ENCODE peak calls at places on chromosomes 16 and 17, in four cellular contexts. One of them, this sample, is unnamed. For H3K4me1, the result is how much of the 10 kb centered on the place peaks cover.

GRCh38 chr17:76558210-76559095 is 18.6 kb downstream of the PRCD start:
- DNase-seq in adrenal gland: no peak
- DNase-seq in fibroblast of lung: peak
- DNase-seq in SJCRH30: peak
- DNase-seq in this sample: peak

GRCh38 chr16:81646561-81646960 is 132.5 kb upstream of the PLCG2 start:
- DNase-seq in fibroblast of lung: peak
- DNase-seq in adrenal gland: no peak
- DNase-seq in SJCRH30: no peak
- DNase-seq in this sample: no peak

GRCh38 chr17:35210741-35211140 is 16.5 kb upstream of the SLC35G3 start:
- DNase-seq in fibroblast of lung: no peak
- DNase-seq in adrenal gland: no peak
- DNase-seq in SJCRH30: no peak
- DNase-seq in this sample: no peak

GRCh38 chr17:39461113-39461910 is at the start of gene CDK12:
- DNase-seq in SJCRH30: peak
- DNase-seq in fibroblast of lung: peak
- DNase-seq in adrenal gland: peak
- DNase-seq in this sample: peak

GRCh38 chr16:87133112-87133850 is 183.9 kb downstream of the C16orf95 start:
- DNase-seq in SJCRH30: no peak
- DNase-seq in fibroblast of lung: no peak
- DNase-seq in adrenal gland: no peak
- DNase-seq in this sample: no peak

GRCh38 chr17:79622776-79623175 is 11.9 kb upstream of the RBFOX3 start:
- DNase-seq in adrenal gland: peak
- DNase-seq in SJCRH30: no peak
- DNase-seq in fibroblast of lung: no peak
- DNase-seq in this sample: no peak

GRCh38 chr16:30352488-30353401 is 2.4 kb downstream of the CD2BP2 start:
- DNase-seq in adrenal gland: no peak
- DNase-seq in SJCRH30: no peak
- DNase-seq in fibroblast of lung: no peak
- DNase-seq in this sample: no peak

GRCh38 chr17:14741516-14741915 is 440.6 kb downstream of the HS3ST3B1 start:
- DNase-seq in SJCRH30: no peak
- DNase-seq in fibroblast of lung: no peak
- DNase-seq in adrenal gland: no peak
- DNase-seq in this sample: no peak

GRCh38 chr17:4235372-4236279 is 28.2 kb downstream of the ANKFY1 start:
- DNase-seq in fibroblast of lung: peak
- DNase-seq in adrenal gland: no peak
- DNase-seq in SJCRH30: no peak
- DNase-seq in this sample: no peak

GRCh38 chr17:67211742-67212141 is 33.3 kb downstream of the HELZ start:
- DNase-seq in SJCRH30: no peak
- DNase-seq in fibroblast of lung: peak
- DNase-seq in adrenal gland: no peak
- DNase-seq in this sample: no peak

GRCh38 chr17:9239821-9240658 is 218.7 kb downstream of the NTN1 start:
- DNase-seq in adrenal gland: peak
- DNase-seq in fibroblast of lung: peak
- DNase-seq in SJCRH30: peak
- DNase-seq in this sample: peak

GRCh38 chr17:40477796-40478195 is 23.6 kb downstream of the TNS4 start:
- DNase-seq in SJCRH30: no peak
- DNase-seq in adrenal gland: no peak
- DNase-seq in fibroblast of lung: no peak
- DNase-seq in this sample: no peak

GRCh38 chr17:83103200-83103937 is 24.0 kb downstream of the METRNL start:
- DNase-seq in fibroblast of lung: peak
- DNase-seq in adrenal gland: peak
- DNase-seq in SJCRH30: no peak
- DNase-seq in this sample: peak

GRCh38 chr16:4656695-4657686 is 32.4 kb downstream of the MGRN1 start:
- DNase-seq in adrenal gland: no peak
- DNase-seq in fibroblast of lung: no peak
- DNase-seq in SJCRH30: no peak
- DNase-seq in this sample: no peak

GRCh38 chr17:75783069-75783783 is 1.4 kb upstream of the UNK start:
- DNase-seq in fibroblast of lung: peak
- DNase-seq in adrenal gland: no peak
- DNase-seq in SJCRH30: peak
- DNase-seq in this sample: peak

GRCh38 chr16:68244481-68244902 is 681 bp upstream of the PLA2G15 start:
- DNase-seq in SJCRH30: no peak
- DNase-seq in adrenal gland: peak
- DNase-seq in fibroblast of lung: no peak
- DNase-seq in this sample: no peak
- H3K4me1 ChIP-seq in SJCRH30: under half
- H3K4me1 ChIP-seq in adrenal gland: under half
- H3K4me1 ChIP-seq in fibroblast of lung: under half
- H3K4me1 ChIP-seq in this sample: under half

GRCh38 chr17:7858487-7858832 is 657 bp downstream of the CYB5D1 start:
- DNase-seq in adrenal gland: peak
- DNase-seq in SJCRH30: no peak
- DNase-seq in fibroblast of lung: peak
- DNase-seq in this sample: peak

GRCh38 chr17:7859028-7859427 is 1.2 kb downstream of the CYB5D1 start:
- DNase-seq in fibroblast of lung: no peak
- DNase-seq in adrenal gland: no peak
- DNase-seq in SJCRH30: no peak
- DNase-seq in this sample: no peak

GRCh38 chr17:7864995-7865650 is 7.3 kb downstream of the CYB5D1 start:
- DNase-seq in SJCRH30: no peak
- DNase-seq in fibroblast of lung: no peak
- DNase-seq in adrenal gland: no peak
- DNase-seq in this sample: no peak

GRCh38 chr17:7857724-7858486 is at the start of gene CYB5D1:
- DNase-seq in SJCRH30: peak
- DNase-seq in adrenal gland: peak
- DNase-seq in fibroblast of lung: peak
- DNase-seq in this sample: peak

GRCh38 chr17:7862692-7863437 is 5.1 kb downstream of the CYB5D1 start:
- DNase-seq in fibroblast of lung: peak
- DNase-seq in adrenal gland: peak
- DNase-seq in SJCRH30: peak
- DNase-seq in this sample: peak
- H3K4me3 ChIP-seq in fibroblast of lung: no peak
- H3K4me3 ChIP-seq in adrenal gland: no peak
- H3K4me3 ChIP-seq in SJCRH30: no peak
- H3K4me3 ChIP-seq in this sample: no peak

GRCh38 chr16:12541672-12542071 is 262.0 kb downstream of the CPPED1 start:
- DNase-seq in SJCRH30: no peak
- DNase-seq in adrenal gland: no peak
- DNase-seq in fibroblast of lung: no peak
- DNase-seq in this sample: no peak
- H3K4me1 ChIP-seq in SJCRH30: under half
- H3K4me1 ChIP-seq in adrenal gland: under half
- H3K4me1 ChIP-seq in fibroblast of lung: under half
- H3K4me1 ChIP-seq in this sample: under half

DNA sequence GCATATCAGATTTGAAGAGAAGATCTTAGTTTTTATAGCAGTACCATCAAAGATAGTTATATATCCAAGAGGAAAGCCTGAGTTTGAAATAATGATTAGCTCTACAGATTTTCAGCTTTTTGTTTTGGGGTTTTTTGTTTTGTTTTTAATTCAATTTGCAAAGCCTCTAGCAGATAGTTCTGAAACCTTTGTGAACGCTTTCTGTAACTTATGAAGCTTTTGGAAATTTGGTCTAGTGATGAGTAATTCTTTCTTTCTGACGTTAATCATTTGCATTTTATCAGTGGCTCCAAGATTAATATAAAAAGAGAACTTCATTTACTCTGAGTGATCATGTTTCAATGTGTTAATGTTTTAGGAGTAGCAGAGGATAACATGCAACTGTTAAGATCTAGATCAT is 160.4 kb upstream of the TBX2 start:
- DNase-seq in fibroblast of lung: no peak
- DNase-seq in SJCRH30: no peak
- DNase-seq in adrenal gland: no peak
- DNase-seq in this sample: no peak
- H3K4me3 ChIP-seq in fibroblast of lung: no peak
- H3K4me3 ChIP-seq in SJCRH30: no peak
- H3K4me3 ChIP-seq in adrenal gland: no peak
- H3K4me3 ChIP-seq in this sample: no peak